ENCODE peak calls at places on chromosomes 11 and 22, in eight cellular contexts. N, X, Z, T, O, B, D and C are unnamed samples.

GRCh38 chr11:97140885-97141494 is 751.2 kb downstream of the JRKL start:
- ATAC-seq in N (no peak), B (no peak), O (peak), Z (no peak), X (no peak), D (no peak), T (no peak), C (no peak)

GRCh38 chr11:23112987-23113886 is 253.0 kb upstream of the CCDC179 start:
- ATAC-seq in N (no peak), Z (no peak), O (peak), X (no peak), B (no peak), T (no peak), D (peak), C (no peak)

GRCh38 chr11:45511566-45511965 is 153.9 kb downstream of the CHST1 start:
- ATAC-seq in B (no peak), T (no peak), X (no peak), Z (no peak), N (no peak), O (no peak), D (no peak), C (no peak)

GRCh38 chr22:41768420-41768819 is 32.1 kb upstream of the CCDC134 start:
- ATAC-seq in N (peak), T (no peak), B (peak), D (peak), X (peak), O (peak), Z (peak), C (no peak)

GRCh38 chr11:44886765-44887164 is 63.9 kb downstream of the TP53I11 start:
- ATAC-seq in B (no peak), N (no peak), Z (no peak), D (no peak), O (no peak), X (no peak), T (peak), C (peak)

GRCh38 chr11:14015711-14016110 is 53.2 kb downstream of the SPON1 start:
- ATAC-seq in X (no peak), Z (no peak), O (peak), N (no peak), B (peak), D (peak), T (peak), C (no peak)

GRCh38 chr22:47918276-47918928 is 1156.0 kb downstream of the TBC1D22A start:
- ATAC-seq in N (peak), Z (peak), X (peak), B (no peak), T (no peak), O (no peak), D (no peak), C (no peak)

GRCh38 chr11:46247664-46248063 is 29.8 kb upstream of the CREB3L1 start:
- ATAC-seq in T (no peak), X (no peak), D (peak), O (peak), B (no peak), N (no peak), Z (no peak), C (no peak)

GRCh38 chr11:117199061-117199915 is at the start of gene TAGLN:
- ATAC-seq in T (peak), D (peak), N (no peak), O (peak), X (no peak), B (peak), Z (no peak), C (peak)

GRCh38 chr11:10456519-10456918 is 1.5 kb downstream of the AMPD3 start:
- ATAC-seq in B (no peak), Z (no peak), T (no peak), X (no peak), N (no peak), O (no peak), D (no peak), C (no peak)

GRCh38 chr11:123304828-123305530 is 109.9 kb upstream of the CLMP start:
- ATAC-seq in X (no peak), Z (peak), N (no peak), T (peak), D (no peak), B (no peak), O (no peak), C (no peak)

GRCh38 chr11:61280883-61281580 is 14.1 kb downstream of the VWCE start:
- ATAC-seq in B (no peak), Z (no peak), N (no peak), D (no peak), T (no peak), O (no peak), X (no peak), C (no peak)

GRCh38 chr11:128590587-128590986 is 3.2 kb upstream of the ETS1 start:
- ATAC-seq in X (no peak), D (peak), B (no peak), Z (no peak), T (no peak), O (no peak), N (no peak), C (no peak)

GRCh38 chr22:48664586-48664985 is 1163.1 kb downstream of the BRD1 start:
- ATAC-seq in X (no peak), O (no peak), Z (no peak), B (no peak), N (no peak), D (no peak), T (no peak), C (no peak)

GRCh38 chr11:7467652-7468051 is 17.7 kb upstream of the OLFML1 start:
- ATAC-seq in T (no peak), N (peak), O (no peak), X (no peak), B (no peak), Z (peak), D (no peak), C (no peak)

GRCh38 chr22:37967147-37967546 is 13.6 kb downstream of the POLR2F start:
- ATAC-seq in D (no peak), B (no peak), O (no peak), N (no peak), T (no peak), Z (no peak), X (no peak), C (no peak)

GRCh38 chr11:91394073-91394717 is 830.4 kb upstream of the FAT3 start:
- ATAC-seq in T (no peak), Z (no peak), O (no peak), X (no peak), B (no peak), D (no peak), N (no peak), C (no peak)

GRCh38 chr11:93512965-93513667 is 30.1 kb downstream of the SMCO4 start:
- ATAC-seq in B (no peak), O (no peak), T (no peak), Z (no peak), D (peak), X (no peak), N (no peak), C (no peak)

GRCh38 chr11:93464938-93465337 is 78.3 kb downstream of the SMCO4 start:
- ATAC-seq in B (no peak), Z (no peak), X (no peak), T (no peak), N (no peak), D (no peak), O (no peak), C (no peak)